ENCODE peak calls at places on chromosomes 2 and 18, in ten cellular contexts. One of them, this sample, is unnamed.

GRCh38 chr2:196274387-196274809 is 103.0 kb upstream of the STK17B start:
- DNase-seq in right cardiac atrium: no peak
- DNase-seq in GM12865: peak; percentile 24
- DNase-seq in activated CD8-positive, alpha-beta memory T cell treated with anti-CD3 and anti-CD28 coated beads for 1 hour: no peak
- DNase-seq in pulmonary artery endothelial cell: no peak
- DNase-seq in GM04504: no peak
- DNase-seq in esophagus squamous epithelium: no peak
- DNase-seq in choroid plexus epithelial cell: peak; percentile 85
- DNase-seq in brain microvascular endothelial cell: peak; percentile 63
- DNase-seq in anterior cingulate cortex: no peak
- DNase-seq in this sample: peak; percentile 52

GRCh38 chr2:56522605-56523089 is 338.9 kb downstream of the CCDC85A start:
- DNase-seq in pulmonary artery endothelial cell: no peak
- DNase-seq in brain microvascular endothelial cell: no peak
- DNase-seq in right cardiac atrium: no peak
- DNase-seq in activated CD8-positive, alpha-beta memory T cell treated with anti-CD3 and anti-CD28 coated beads for 1 hour: no peak
- DNase-seq in GM12865: no peak
- DNase-seq in choroid plexus epithelial cell: peak; percentile 31
- DNase-seq in esophagus squamous epithelium: no peak
- DNase-seq in GM04504: peak; percentile 19
- DNase-seq in anterior cingulate cortex: no peak
- DNase-seq in this sample: no peak

GRCh38 chr2:101597347-101597944 is 100.1 kb upstream of the MAP4K4 start:
- DNase-seq in anterior cingulate cortex: no peak
- DNase-seq in GM12865: no peak
- DNase-seq in brain microvascular endothelial cell: peak; percentile 69
- DNase-seq in choroid plexus epithelial cell: peak; percentile 88
- DNase-seq in right cardiac atrium: peak; percentile 54
- DNase-seq in activated CD8-positive, alpha-beta memory T cell treated with anti-CD3 and anti-CD28 coated beads for 1 hour: no peak
- DNase-seq in pulmonary artery endothelial cell: no peak
- DNase-seq in esophagus squamous epithelium: no peak
- DNase-seq in GM04504: peak; percentile 30
- DNase-seq in this sample: no peak

GRCh38 chr18:79577451-79578395 is 101.9 kb upstream of the CTDP1 start:
- DNase-seq in anterior cingulate cortex: no peak
- DNase-seq in activated CD8-positive, alpha-beta memory T cell treated with anti-CD3 and anti-CD28 coated beads for 1 hour: no peak
- DNase-seq in brain microvascular endothelial cell: peak; percentile 31
- DNase-seq in right cardiac atrium: peak; percentile 79
- DNase-seq in choroid plexus epithelial cell: peak; percentile 33
- DNase-seq in GM12865: no peak
- DNase-seq in pulmonary artery endothelial cell: no peak
- DNase-seq in GM04504: no peak
- DNase-seq in esophagus squamous epithelium: no peak
- DNase-seq in this sample: no peak

GRCh38 chr2:120825370-120826259 is 89.9 kb downstream of the GLI2 start:
- DNase-seq in esophagus squamous epithelium: no peak
- DNase-seq in choroid plexus epithelial cell: peak; percentile 87
- DNase-seq in GM12865: no peak
- DNase-seq in brain microvascular endothelial cell: peak; percentile 54
- DNase-seq in GM04504: peak; percentile 56
- DNase-seq in anterior cingulate cortex: peak; percentile 47
- DNase-seq in activated CD8-positive, alpha-beta memory T cell treated with anti-CD3 and anti-CD28 coated beads for 1 hour: no peak
- DNase-seq in pulmonary artery endothelial cell: no peak
- DNase-seq in right cardiac atrium: peak; percentile 90
- DNase-seq in this sample: peak; percentile 7

GRCh38 chr18:8948471-8949149 is 153.9 kb upstream of the NDUFV2 start:
- DNase-seq in anterior cingulate cortex: no peak
- DNase-seq in activated CD8-positive, alpha-beta memory T cell treated with anti-CD3 and anti-CD28 coated beads for 1 hour: no peak
- DNase-seq in GM12865: no peak
- DNase-seq in brain microvascular endothelial cell: peak; percentile 76
- DNase-seq in pulmonary artery endothelial cell: no peak
- DNase-seq in GM04504: peak; percentile 91
- DNase-seq in choroid plexus epithelial cell: peak; percentile 79
- DNase-seq in esophagus squamous epithelium: no peak
- DNase-seq in right cardiac atrium: no peak
- DNase-seq in this sample: no peak

GRCh38 chr2:65611488-65611887 is 179.1 kb upstream of the SPRED2 start:
- DNase-seq in anterior cingulate cortex: no peak
- DNase-seq in GM04504: no peak
- DNase-seq in brain microvascular endothelial cell: no peak
- DNase-seq in right cardiac atrium: no peak
- DNase-seq in esophagus squamous epithelium: no peak
- DNase-seq in choroid plexus epithelial cell: no peak
- DNase-seq in GM12865: no peak
- DNase-seq in pulmonary artery endothelial cell: no peak
- DNase-seq in activated CD8-positive, alpha-beta memory T cell treated with anti-CD3 and anti-CD28 coated beads for 1 hour: no peak
- DNase-seq in this sample: no peak

GRCh38 chr18:39627936-39628335 is 2062.3 kb upstream of the CELF4 start:
- DNase-seq in right cardiac atrium: no peak
- DNase-seq in choroid plexus epithelial cell: peak; percentile 59
- DNase-seq in GM04504: no peak
- DNase-seq in anterior cingulate cortex: no peak
- DNase-seq in GM12865: no peak
- DNase-seq in esophagus squamous epithelium: no peak
- DNase-seq in brain microvascular endothelial cell: no peak
- DNase-seq in pulmonary artery endothelial cell: no peak
- DNase-seq in activated CD8-positive, alpha-beta memory T cell treated with anti-CD3 and anti-CD28 coated beads for 1 hour: no peak
- DNase-seq in this sample: no peak

GRCh38 chr18:32677578-32677977 is 95.2 kb downstream of the KLHL14 start:
- DNase-seq in esophagus squamous epithelium: no peak
- DNase-seq in GM12865: no peak
- DNase-seq in anterior cingulate cortex: no peak
- DNase-seq in choroid plexus epithelial cell: no peak
- DNase-seq in activated CD8-positive, alpha-beta memory T cell treated with anti-CD3 and anti-CD28 coated beads for 1 hour: no peak
- DNase-seq in brain microvascular endothelial cell: no peak
- DNase-seq in right cardiac atrium: no peak
- DNase-seq in pulmonary artery endothelial cell: no peak
- DNase-seq in GM04504: no peak
- DNase-seq in this sample: no peak

GRCh38 chr2:225889452-225889851 is 489.9 kb downstream of the NYAP2 start:
- DNase-seq in GM12865: peak; percentile 13
- DNase-seq in esophagus squamous epithelium: no peak
- DNase-seq in GM04504: peak; percentile 88
- DNase-seq in anterior cingulate cortex: no peak
- DNase-seq in activated CD8-positive, alpha-beta memory T cell treated with anti-CD3 and anti-CD28 coated beads for 1 hour: no peak
- DNase-seq in choroid plexus epithelial cell: peak; percentile 89
- DNase-seq in right cardiac atrium: no peak
- DNase-seq in brain microvascular endothelial cell: peak; percentile 61
- DNase-seq in pulmonary artery endothelial cell: no peak
- DNase-seq in this sample: peak; percentile 32

GRCh38 chr18:63267990-63268721 is 51.4 kb downstream of the BCL2 start:
- DNase-seq in right cardiac atrium: no peak
- DNase-seq in brain microvascular endothelial cell: peak; percentile 11
- DNase-seq in choroid plexus epithelial cell: peak; percentile 47
- DNase-seq in GM12865: peak; percentile 36
- DNase-seq in GM04504: no peak
- DNase-seq in esophagus squamous epithelium: no peak
- DNase-seq in pulmonary artery endothelial cell: no peak
- DNase-seq in activated CD8-positive, alpha-beta memory T cell treated with anti-CD3 and anti-CD28 coated beads for 1 hour: no peak
- DNase-seq in anterior cingulate cortex: no peak
- DNase-seq in this sample: no peak

GRCh38 chr2:237129625-237130263 is 44.1 kb downstream of the COPS8 start:
- DNase-seq in GM12865: no peak
- DNase-seq in pulmonary artery endothelial cell: no peak
- DNase-seq in brain microvascular endothelial cell: no peak
- DNase-seq in anterior cingulate cortex: no peak
- DNase-seq in right cardiac atrium: no peak
- DNase-seq in GM04504: no peak
- DNase-seq in esophagus squamous epithelium: no peak
- DNase-seq in choroid plexus epithelial cell: no peak
- DNase-seq in activated CD8-positive, alpha-beta memory T cell treated with anti-CD3 and anti-CD28 coated beads for 1 hour: no peak
- DNase-seq in this sample: no peak

GRCh38 chr18:48840491-48840877 is 110.3 kb downstream of the SMAD7 start:
- DNase-seq in anterior cingulate cortex: no peak
- DNase-seq in pulmonary artery endothelial cell: no peak
- DNase-seq in brain microvascular endothelial cell: no peak
- DNase-seq in GM12865: no peak
- DNase-seq in esophagus squamous epithelium: no peak
- DNase-seq in right cardiac atrium: peak; percentile 41
- DNase-seq in activated CD8-positive, alpha-beta memory T cell treated with anti-CD3 and anti-CD28 coated beads for 1 hour: no peak
- DNase-seq in choroid plexus epithelial cell: no peak
- DNase-seq in GM04504: no peak
- DNase-seq in this sample: no peak

GRCh38 chr2:106332054-106332453 is 136.2 kb downstream of the RGPD3 start:
- DNase-seq in activated CD8-positive, alpha-beta memory T cell treated with anti-CD3 and anti-CD28 coated beads for 1 hour: no peak
- DNase-seq in esophagus squamous epithelium: no peak
- DNase-seq in anterior cingulate cortex: no peak
- DNase-seq in choroid plexus epithelial cell: no peak
- DNase-seq in GM04504: no peak
- DNase-seq in pulmonary artery endothelial cell: no peak
- DNase-seq in GM12865: no peak
- DNase-seq in brain microvascular endothelial cell: no peak
- DNase-seq in right cardiac atrium: no peak
- DNase-seq in this sample: no peak

GRCh38 chr2:231457101-231457500 is 7.2 kb downstream of the NCL start:
- DNase-seq in anterior cingulate cortex: no peak
- DNase-seq in brain microvascular endothelial cell: no peak
- DNase-seq in pulmonary artery endothelial cell: no peak
- DNase-seq in right cardiac atrium: no peak
- DNase-seq in esophagus squamous epithelium: no peak
- DNase-seq in choroid plexus epithelial cell: peak; percentile 36
- DNase-seq in GM12865: no peak
- DNase-seq in GM04504: no peak
- DNase-seq in activated CD8-positive, alpha-beta memory T cell treated with anti-CD3 and anti-CD28 coated beads for 1 hour: no peak
- DNase-seq in this sample: no peak

GRCh38 chr2:37653093-37653492 is 18.3 kb downstream of the CDC42EP3 start:
- DNase-seq in GM04504: no peak
- DNase-seq in right cardiac atrium: no peak
- DNase-seq in esophagus squamous epithelium: no peak
- DNase-seq in anterior cingulate cortex: no peak
- DNase-seq in pulmonary artery endothelial cell: no peak
- DNase-seq in choroid plexus epithelial cell: no peak
- DNase-seq in brain microvascular endothelial cell: no peak
- DNase-seq in activated CD8-positive, alpha-beta memory T cell treated with anti-CD3 and anti-CD28 coated beads for 1 hour: no peak
- DNase-seq in GM12865: peak; percentile 72
- DNase-seq in this sample: no peak

GRCh38 chr18:21453512-21453862 is 147.0 kb downstream of the ESCO1 start:
- DNase-seq in right cardiac atrium: no peak
- DNase-seq in GM04504: no peak
- DNase-seq in GM12865: no peak
- DNase-seq in esophagus squamous epithelium: no peak
- DNase-seq in anterior cingulate cortex: no peak
- DNase-seq in choroid plexus epithelial cell: peak; percentile 12
- DNase-seq in activated CD8-positive, alpha-beta memory T cell treated with anti-CD3 and anti-CD28 coated beads for 1 hour: no peak
- DNase-seq in brain microvascular endothelial cell: no peak
- DNase-seq in pulmonary artery endothelial cell: no peak
- DNase-seq in this sample: no peak

GRCh38 chr2:191321861-191322662 is 76.9 kb downstream of the MYO1B start:
- DNase-seq in right cardiac atrium: no peak
- DNase-seq in choroid plexus epithelial cell: peak; percentile 77
- DNase-seq in GM12865: peak; percentile 41
- DNase-seq in anterior cingulate cortex: no peak
- DNase-seq in activated CD8-positive, alpha-beta memory T cell treated with anti-CD3 and anti-CD28 coated beads for 1 hour: no peak
- DNase-seq in GM04504: no peak
- DNase-seq in pulmonary artery endothelial cell: no peak
- DNase-seq in esophagus squamous epithelium: no peak
- DNase-seq in brain microvascular endothelial cell: peak; percentile 50
- DNase-seq in this sample: peak; percentile 19

GRCh38 chr2:9897331-9897737 is 54.1 kb downstream of the TAF1B start:
- DNase-seq in esophagus squamous epithelium: no peak
- DNase-seq in activated CD8-positive, alpha-beta memory T cell treated with anti-CD3 and anti-CD28 coated beads for 1 hour: no peak
- DNase-seq in anterior cingulate cortex: no peak
- DNase-seq in GM12865: peak; percentile 68
- DNase-seq in brain microvascular endothelial cell: peak; percentile 95
- DNase-seq in pulmonary artery endothelial cell: peak; percentile 51
- DNase-seq in GM04504: peak; percentile 86
- DNase-seq in right cardiac atrium: peak; percentile 68
- DNase-seq in choroid plexus epithelial cell: peak; percentile 97
- DNase-seq in this sample: peak; percentile 87

This sample was measured in lung microvascular endothelial cell.